ENCODE peak calls at places on chromosomes 6 and 20, in six cellular contexts. K, O, L, Y, I and J are unnamed samples.

GRCh38 chr6:1020133-1020532 is 291.8 kb upstream of the FOXQ1 start:
- DNase-seq in L (no peak), O (no peak), K (no peak), I (no peak), Y (no peak), J (no peak)

GRCh38 chr6:20319520-20320357 is 81.9 kb upstream of the E2F3 start:
- DNase-seq in Y (peak), I (no peak), K (peak), O (no peak), L (no peak), J (no peak)

GRCh38 chr20:25676164-25676809 is 20.4 kb downstream of the ZNF337 start:
- DNase-seq in O (no peak), K (no peak), Y (no peak), I (peak), L (peak), J (peak)

GRCh38 chr6:105619971-105620741 is 217.3 kb upstream of the PREP start:
- DNase-seq in L (no peak), Y (no peak), I (no peak), O (no peak), K (no peak), J (no peak)

GRCh38 chr20:34536798-34537394 is 20.7 kb downstream of the DYNLRB1 start:
- DNase-seq in O (peak), L (no peak), I (no peak), Y (peak), K (peak), J (peak)

GRCh38 chr6:254011-254410 is 38.3 kb upstream of the DUSP22 start:
- DNase-seq in L (no peak), I (no peak), O (no peak), Y (no peak), K (peak), J (no peak)

GRCh38 chr6:36227379-36228344 is 31.1 kb downstream of the BRPF3 start:
- DNase-seq in K (no peak), I (no peak), O (no peak), L (peak), Y (no peak), J (no peak)

GRCh38 chr20:4366076-4366475 is 350.7 kb upstream of the RNF24 start:
- DNase-seq in K (no peak), L (peak), I (no peak), O (no peak), Y (no peak), J (no peak)

GRCh38 chr20:54649511-54649962 is 174.1 kb downstream of the DOK5 start:
- DNase-seq in K (peak), Y (peak), L (peak), O (peak), I (peak), J (peak)

GRCh38 chr20:53865905-53866786 is 204.2 kb downstream of the BCAS1 start:
- DNase-seq in O (peak), K (no peak), L (peak), I (peak), Y (peak), J (peak)

GRCh38 chr20:32282461-32282860 is 5.0 kb downstream of the KIF3B start:
- DNase-seq in Y (no peak), L (no peak), K (no peak), O (no peak), I (no peak), J (no peak)

GRCh38 chr20:9507544-9508239 is 6.7 kb upstream of the LAMP5 start:
- DNase-seq in K (no peak), I (no peak), O (no peak), L (no peak), Y (no peak), J (no peak)
- H3K27ac ChIP-seq in K (no peak), I (no peak), O (no peak), L (no peak), Y (no peak), J (no peak)

GRCh38 chr20:48471734-48472408 is 355.9 kb downstream of the PREX1 start:
- DNase-seq in I (no peak), O (no peak), L (no peak), Y (no peak), K (no peak), J (no peak)
- H3K27ac ChIP-seq in I (no peak), O (no peak), L (no peak), Y (no peak), K (no peak), J (no peak)

GRCh38 chr6:170152111-170152926 is 138.6 kb downstream of the DLL1 start:
- DNase-seq in Y (peak), L (no peak), I (no peak), K (peak), O (no peak), J (no peak)
- H3K27ac ChIP-seq in Y (peak), L (peak), I (no peak), K (peak), O (peak), J (no peak)

DNA sequence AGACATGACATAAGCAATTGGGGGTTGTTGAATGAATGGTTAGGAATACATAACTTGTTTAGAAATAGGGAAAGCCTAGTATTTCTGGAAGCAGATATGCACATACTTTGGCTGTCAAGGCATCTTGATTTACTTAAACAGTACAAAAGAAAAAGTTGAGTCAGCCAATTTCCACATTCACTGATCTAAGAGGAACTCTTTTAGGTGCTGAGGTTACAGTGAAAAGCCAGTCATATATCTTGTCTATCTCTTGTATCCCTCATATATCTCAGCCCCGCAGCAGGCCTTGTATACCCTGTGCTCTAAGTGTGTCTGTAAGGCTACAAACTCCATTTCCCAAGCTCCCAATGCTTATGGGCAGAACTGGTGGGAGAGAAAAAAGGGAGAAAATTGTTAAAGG is 11.6 kb downstream of the ZKSCAN4 start:
- DNase-seq in Y (no peak), K (no peak), L (no peak), I (peak), O (no peak), J (no peak)
- H3K27ac ChIP-seq in Y (no peak), K (no peak), L (no peak), I (no peak), O (no peak), J (no peak)

GRCh38 chr6:99349620-99350141 is at the start of gene FAXC:
- DNase-seq in Y (peak), L (peak), O (peak), K (no peak), I (peak), J (no peak)
- H3K27ac ChIP-seq in Y (peak), L (no peak), O (no peak), K (no peak), I (no peak), J (no peak)

GRCh38 chr20:58902003-58902402 is 49.5 kb downstream of the GNAS start:
- DNase-seq in K (no peak), Y (no peak), L (no peak), I (no peak), O (no peak), J (no peak)
- H3K27ac ChIP-seq in K (peak), Y (no peak), L (no peak), I (no peak), O (peak), J (no peak)

GRCh38 chr6:95087394-95088097 is 489.8 kb upstream of the MANEA start:
- DNase-seq in O (peak), K (no peak), L (peak), Y (no peak), I (peak), J (peak)
- H3K27ac ChIP-seq in O (no peak), K (no peak), L (no peak), Y (no peak), I (no peak), J (no peak)